ENCODE peak calls at places on chromosomes 13 and 19, in six cellular contexts. U is H9, S is neuronal stem cell, G is mesenchymal stem cell, Y is H1, X is trophoblast cell. E is an unnamed sample.
A peak's percentile ranks its signal among the peaks of the same experiment; 100 is the strongest.

GRCh38 chr13:66128692-66129269 is 1101.4 kb downstream of the PCDH9 start:
- DNase-seq in U (no peak), S (no peak), X (no peak), G (no peak), Y (no peak), E (no peak)

GRCh38 chr19:38650911-38651584 is 3.6 kb downstream of the ACTN4 start:
- DNase-seq in S (no peak), G (peak; percentile 61), X (peak; percentile 61), U (no peak), Y (no peak), E (peak; percentile 60)

GRCh38 chr13:93002071-93002470 is 224.5 kb upstream of the GPC6 start:
- DNase-seq in U (no peak), Y (no peak), X (no peak), G (no peak), S (no peak), E (no peak)

GRCh38 chr13:42569576-42570344 is 4.2 kb upstream of the TNFSF11 start:
- DNase-seq in X (no peak), G (no peak), Y (no peak), S (no peak), U (no peak), E (no peak)

GRCh38 chr13:88586263-88586662 is 915.1 kb downstream of the SLITRK5 start:
- DNase-seq in G (peak; percentile 11), Y (no peak), S (no peak), U (no peak), X (no peak), E (no peak)

GRCh38 chr13:35940734-35941133 is 190.4 kb downstream of the DCLK1 start:
- DNase-seq in U (no peak), S (no peak), X (no peak), G (no peak), Y (no peak), E (no peak)

GRCh38 chr13:33931397-33931987 is 113.5 kb downstream of the RFC3 start:
- DNase-seq in U (no peak), G (peak; percentile 67), X (peak; percentile 76), Y (no peak), S (peak; percentile 39), E (peak; percentile 53)

GRCh38 chr19:6229951-6230712 is 49.6 kb downstream of the MLLT1 start:
- DNase-seq in U (no peak), G (no peak), X (no peak), S (no peak), Y (no peak), E (no peak)

GRCh38 chr19:47070756-47071155 is 22.3 kb upstream of the TMEM160 start:
- DNase-seq in S (no peak), Y (no peak), G (no peak), U (no peak), X (no peak), E (no peak)

GRCh38 chr13:46896346-46897138 is at the start of gene HTR2A:
- DNase-seq in U (no peak), Y (no peak), X (peak; percentile 4), G (no peak), S (no peak), E (peak; percentile 17)

GRCh38 chr19:3403489-3404323 is 37.3 kb downstream of the NFIC start:
- DNase-seq in G (peak; percentile 94), X (no peak), S (no peak), Y (no peak), U (no peak), E (peak; percentile 97)

GRCh38 chr13:60112771-60113170 is 51.0 kb downstream of the DIAPH3 start:
- DNase-seq in S (no peak), X (peak; percentile 2), U (no peak), Y (no peak), G (no peak), E (peak; percentile 69)

GRCh38 chr19:3387645-3388589 is 21.5 kb downstream of the NFIC start:
- DNase-seq in G (no peak), U (no peak), Y (no peak), S (no peak), X (no peak), E (peak; percentile 39)

GRCh38 chr19:58544591-58545285 is 874 bp downstream of the TRIM28 start:
- DNase-seq in Y (no peak), S (peak; percentile 73), U (peak; percentile 28), X (peak; percentile 66), G (peak; percentile 56), E (peak; percentile 47)

GRCh38 chr19:7779631-7780486 is 16.8 kb downstream of the CLEC4M start:
- DNase-seq in X (peak; percentile 93), Y (no peak), U (no peak), S (no peak), G (no peak), E (no peak)

GRCh38 chr13:109156181-109156935 is 526.9 kb downstream of the MYO16 start:
- DNase-seq in X (peak; percentile 93), S (no peak), U (no peak), G (peak; percentile 85), Y (no peak), E (peak; percentile 86)

GRCh38 chr13:26706381-26706780 is 54.2 kb downstream of the GPR12 start:
- DNase-seq in S (no peak), G (no peak), X (no peak), U (no peak), Y (no peak), E (no peak)

GRCh38 chr19:51514866-51515481 is 13.4 kb upstream of the SIGLEC12 start:
- DNase-seq in Y (no peak), G (peak; percentile 52), X (peak; percentile 86), S (peak; percentile 23), U (no peak), E (peak; percentile 48)

GRCh38 chr13:41122838-41123237 is 9.8 kb downstream of the KBTBD6 start:
- DNase-seq in G (no peak), X (peak; percentile 18), Y (no peak), U (no peak), S (no peak), E (no peak)

GRCh38 chr13:21015284-21015683 is 46.1 kb downstream of the LATS2 start:
- DNase-seq in Y (no peak), U (no peak), G (no peak), X (no peak), S (no peak), E (peak; percentile 66)

GRCh38 chr13:21018220-21018619 is 43.2 kb downstream of the LATS2 start:
- DNase-seq in Y (no peak), S (no peak), G (peak; percentile 45), X (peak; percentile 62), U (no peak), E (no peak)

GRCh38 chr13:21014139-21014665 is 47.2 kb downstream of the LATS2 start:
- DNase-seq in G (no peak), S (no peak), U (no peak), Y (no peak), X (no peak), E (no peak)

GRCh38 chr13:21014666-21015170 is 46.7 kb downstream of the LATS2 start:
- DNase-seq in U (no peak), G (peak; percentile 87), X (no peak), Y (no peak), S (no peak), E (peak; percentile 91)

GRCh38 chr13:21016487-21016886 is 44.9 kb downstream of the LATS2 start:
- DNase-seq in Y (no peak), X (peak; percentile 50), G (no peak), U (no peak), S (no peak), E (no peak)
- H3K4me1 ChIP-seq in Y (peaks cover 4% of the 10 kb centered on the region), X (peaks cover 7% of the 10 kb centered on the region), G (peaks cover 32% of the 10 kb centered on the region), U (no peaks in the 10 kb centered on the region), S (peaks cover 4% of the 10 kb centered on the region), E (peaks cover 40% of the 10 kb centered on the region)

GRCh38 chr19:40444181-40445005 is at the start of gene SERTAD3:
- DNase-seq in G (peak; percentile 96), S (peak; percentile 97), U (peak; percentile 96), X (peak; percentile 99), Y (peak; percentile 97), E (peak; percentile 91)
- H3K23ac ChIP-seq in G (peak within 1 kb of the TSS; percentile 77), S (peak within 1 kb of the TSS; percentile 97), U (no peak within 1 kb of the TSS), X (no peak within 1 kb of the TSS), Y (no peak within 1 kb of the TSS), E (peak within 1 kb of the TSS; percentile 99)

DNA sequence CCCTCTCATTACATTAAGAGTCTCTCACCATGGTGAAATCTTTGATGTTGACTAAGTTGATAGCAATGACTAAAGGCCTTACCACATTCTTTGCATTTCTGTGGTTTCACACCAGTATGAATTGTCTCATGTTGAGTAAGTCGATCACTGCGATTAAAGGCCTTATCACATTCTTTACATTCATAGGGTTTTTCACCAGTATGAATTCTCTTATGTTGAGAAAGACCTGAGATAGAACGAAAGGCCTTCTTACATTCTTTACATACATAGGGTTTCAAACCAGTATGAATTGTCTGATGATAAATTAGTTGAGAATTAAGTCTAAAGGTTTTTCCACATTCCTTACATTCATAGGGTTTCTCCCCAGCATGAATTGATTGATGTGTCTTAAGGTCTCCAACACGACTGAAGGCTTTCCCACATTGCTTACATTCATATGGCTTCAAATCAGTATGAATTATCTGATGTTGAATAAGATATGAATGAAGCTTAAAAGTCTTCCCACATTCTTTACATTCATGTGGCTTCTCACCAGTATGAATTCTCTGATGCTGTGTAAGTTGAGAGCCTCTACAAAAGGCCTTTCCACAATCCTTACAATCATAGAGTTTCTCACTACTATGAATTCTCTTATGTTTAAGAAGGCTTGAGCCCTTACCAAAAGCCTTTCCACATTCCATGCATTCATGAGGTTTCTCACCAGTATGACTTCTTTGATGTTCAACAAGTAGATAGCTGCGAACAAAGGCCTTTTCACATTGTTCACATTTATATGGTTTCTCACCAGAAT is 45.6 kb downstream of the ZNF283 start:
- DNase-seq in S (no peak), X (peak; percentile 31), G (peak; percentile 8), U (no peak), Y (no peak), E (no peak)
- H3K14ac ChIP-seq in S (no peak overlapping the region), X (no peak overlapping the region), G (no peak overlapping the region), U (no peak overlapping the region), Y (no peak overlapping the region), E (no peak overlapping the region)

DNA sequence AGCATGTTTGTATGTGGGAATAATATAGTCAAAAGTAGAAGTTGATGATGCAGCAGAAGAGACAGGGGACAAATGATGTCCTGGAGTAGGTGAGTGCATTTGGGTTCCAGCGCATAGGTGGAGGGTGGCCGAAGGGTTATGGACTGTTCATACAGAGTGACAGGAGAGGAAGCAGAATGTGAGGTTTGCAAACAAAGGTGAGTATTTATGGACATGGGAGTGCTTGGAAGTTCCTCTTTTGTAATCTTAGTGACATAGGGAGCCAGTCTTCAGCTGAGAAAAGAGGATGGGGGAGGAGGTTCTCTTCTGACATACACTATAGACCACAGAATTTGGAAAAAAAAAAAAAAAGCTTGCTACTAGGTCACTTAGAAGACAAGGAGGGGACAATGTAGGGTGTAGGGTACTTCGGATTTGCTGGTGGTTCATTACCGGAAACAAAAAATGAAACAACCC is 331.6 kb downstream of the DLEU7 start:
- DNase-seq in Y (no peak), U (no peak), G (no peak), S (no peak), X (no peak), E (no peak)
- H3K4me1 ChIP-seq in Y (no peaks in the 10 kb centered on the region), U (no peaks in the 10 kb centered on the region), G (peaks cover 1% of the 10 kb centered on the region), S (peaks cover 2% of the 10 kb centered on the region), X (no peaks in the 10 kb centered on the region), E (peaks cover 4% of the 10 kb centered on the region)

GRCh38 chr13:19957320-19958118 is 1.0 kb upstream of the ZMYM2 start:
- DNase-seq in U (peak; percentile 80), S (peak; percentile 74), X (peak; percentile 89), G (peak; percentile 84), Y (peak; percentile 86), E (peak; percentile 18)
- H3K23ac ChIP-seq in U (no peak overlapping the region), S (peak overlapping the region; percentile 80), X (no peak overlapping the region), G (no peak overlapping the region), Y (no peak overlapping the region), E (no peak overlapping the region)

DNA sequence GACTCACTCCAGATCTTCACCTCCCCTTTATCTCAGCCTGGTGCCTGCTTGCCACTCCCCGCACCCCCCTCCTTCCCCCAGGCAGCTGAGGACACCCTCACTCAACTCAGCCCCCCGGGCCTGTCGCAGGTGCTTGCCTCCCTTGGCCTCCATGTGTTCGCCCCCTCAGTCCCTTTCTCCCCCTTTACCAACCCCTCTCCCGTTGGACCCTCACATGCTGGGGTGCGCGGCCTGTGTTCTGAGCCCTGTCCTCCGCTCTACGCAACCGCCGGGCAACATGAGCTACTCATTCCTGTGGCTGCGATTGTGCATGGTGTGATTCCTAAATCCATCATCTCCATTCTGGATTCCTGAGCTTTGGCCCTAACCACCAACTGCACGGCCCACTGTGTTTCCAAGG is 5.1 kb downstream of the CHERP start:
- DNase-seq in X (no peak), U (no peak), Y (no peak), S (no peak), G (no peak), E (no peak)
- H3K14ac ChIP-seq in X (no peak overlapping the region), U (no peak overlapping the region), Y (no peak overlapping the region), S (no peak overlapping the region), G (no peak overlapping the region), E (no peak overlapping the region)